ENCODE peak calls at places on chromosomes 6 and 20, in ten cellular contexts. R, G, W, D, V, K, L, E, O and P are unnamed samples.

GRCh38 chr20:47854687-47855212 is 69.5 kb upstream of the SULF2 start:
- DNase-seq in V (peak), D (no peak), R (no peak), L (no peak), G (peak), K (peak), E (no peak), W (no peak), O (peak), P (peak)

GRCh38 chr20:45138451-45139300 is 14.4 kb upstream of the WFDC12 start:
- DNase-seq in O (peak), E (no peak), K (no peak), D (no peak), L (no peak), R (peak), G (no peak), V (peak), W (peak), P (no peak)

GRCh38 chr20:51961964-51962761 is 159.8 kb upstream of the SALL4 start:
- DNase-seq in K (no peak), R (no peak), E (no peak), G (no peak), L (no peak), W (no peak), V (no peak), O (no peak), D (no peak), P (no peak)

GRCh38 chr20:20839771-20840170 is 127.3 kb upstream of the RALGAPA2 start:
- DNase-seq in K (no peak), R (no peak), V (no peak), G (no peak), O (no peak), D (no peak), W (no peak), E (no peak), L (no peak), P (no peak)

GRCh38 chr6:50030777-50031562 is 9.2 kb upstream of the DEFB110 start:
- DNase-seq in D (no peak), G (no peak), E (no peak), R (no peak), L (no peak), V (peak), K (peak), O (no peak), W (no peak), P (peak)

GRCh38 chr6:45299096-45299581 is 29.0 kb upstream of the RUNX2 start:
- DNase-seq in V (no peak), R (peak), O (no peak), G (no peak), L (no peak), D (no peak), K (no peak), E (no peak), W (no peak), P (no peak)

GRCh38 chr6:44002071-44002590 is 125.1 kb downstream of the MRPL14 start:
- DNase-seq in E (no peak), W (peak), G (no peak), L (no peak), D (no peak), K (no peak), R (peak), O (no peak), V (peak), P (peak)

GRCh38 chr20:37801921-37802320 is 101.0 kb upstream of the VSTM2L start:
- DNase-seq in D (no peak), W (no peak), K (no peak), V (no peak), G (no peak), R (no peak), O (no peak), E (no peak), L (no peak), P (no peak)

GRCh38 chr6:168210239-168211107 is 109.1 kb downstream of the DACT2 start:
- DNase-seq in L (no peak), O (no peak), G (no peak), D (no peak), V (no peak), R (no peak), K (no peak), E (no peak), W (no peak), P (no peak)

GRCh38 chr6:34138924-34139323 is 7.0 kb downstream of the GRM4 start:
- DNase-seq in E (no peak), D (no peak), L (no peak), G (no peak), K (no peak), W (no peak), R (no peak), V (no peak), O (no peak), P (no peak)

GRCh38 chr6:163398796-163399195 is 15.7 kb upstream of the QKI start:
- DNase-seq in V (no peak), W (no peak), D (no peak), K (no peak), G (no peak), R (peak), E (no peak), L (no peak), O (no peak), P (no peak)

GRCh38 chr6:8215631-8216030 is 113.3 kb upstream of the EEF1E1 start:
- DNase-seq in L (no peak), V (no peak), D (peak), G (peak), K (peak), E (no peak), W (no peak), O (no peak), R (no peak), P (peak)

GRCh38 chr6:156421933-156422332 is 355.2 kb upstream of the ARID1B start:
- DNase-seq in W (no peak), O (no peak), G (no peak), K (no peak), R (no peak), L (no peak), V (no peak), D (no peak), E (no peak), P (no peak)

GRCh38 chr6:157675859-157676640 is 147.0 kb upstream of the SNX9 start:
- DNase-seq in W (no peak), V (peak), D (no peak), R (no peak), G (no peak), E (no peak), L (no peak), K (no peak), O (no peak), P (no peak)

GRCh38 chr6:35771343-35771627 is 5.1 kb upstream of the CLPSL2 start:
- DNase-seq in V (no peak), O (no peak), K (no peak), R (no peak), G (no peak), L (no peak), D (no peak), W (no peak), E (no peak), P (no peak)

GRCh38 chr6:35139924-35140524 is 1.1 kb downstream of the TCP11 start:
- DNase-seq in K (peak), R (no peak), D (no peak), O (peak), L (no peak), E (peak), V (peak), W (peak), G (peak), P (peak)

GRCh38 chr6:40852667-40853383 is 186.2 kb downstream of the UNC5CL start:
- DNase-seq in W (no peak), V (peak), G (peak), R (no peak), O (peak), L (no peak), D (peak), E (no peak), K (peak), P (no peak)

GRCh38 chr20:29763821-29764511 is 1493.5 kb upstream of the DEFB115 start:
- DNase-seq in E (no peak), D (no peak), R (no peak), K (no peak), V (no peak), L (no peak), W (no peak), G (no peak), O (no peak), P (no peak)

GRCh38 chr20:50297498-50298348 is 107.1 kb downstream of the CEBPB start:
- DNase-seq in O (no peak), W (no peak), L (no peak), V (no peak), K (no peak), E (no peak), G (no peak), D (no peak), R (no peak), P (peak)

GRCh38 chr6:18388942-18389341 is 1.8 kb downstream of the RNF144B start:
- DNase-seq in R (no peak), E (no peak), V (no peak), G (peak), O (no peak), K (peak), L (no peak), D (peak), W (no peak), P (peak)

GRCh38 chr6:150025201-150025917 is at the start of gene RAET1L:
- DNase-seq in L (peak), V (no peak), D (peak), O (peak), W (peak), G (peak), K (peak), R (no peak), E (no peak), P (peak)

GRCh38 chr6:168035661-168036616 is 38.5 kb downstream of the KIF25 start:
- DNase-seq in E (no peak), R (peak), W (peak), L (no peak), K (peak), G (peak), V (no peak), D (no peak), O (peak), P (peak)

GRCh38 chr6:170464524-170464979 is 88.6 kb downstream of the PSMB1 start:
- DNase-seq in G (no peak), W (no peak), O (no peak), K (no peak), V (no peak), L (no peak), E (no peak), D (no peak), R (no peak), P (no peak)

GRCh38 chr6:105272783-105273182 is 93.0 kb upstream of the POPDC3 start:
- DNase-seq in W (no peak), O (no peak), G (peak), E (no peak), K (peak), V (no peak), L (no peak), D (no peak), R (no peak), P (no peak)

GRCh38 chr6:135088818-135089809 is 34.5 kb upstream of the HBS1L start:
- DNase-seq in K (peak), W (no peak), E (no peak), O (peak), R (no peak), G (peak), V (no peak), L (no peak), D (peak), P (no peak)

GRCh38 chr20:62652051-62652893 is 10.0 kb downstream of the SLCO4A1 start:
- DNase-seq in G (peak), L (peak), O (peak), V (peak), W (peak), K (peak), D (peak), E (peak), R (peak), P (peak)

GRCh38 chr6:52533491-52533890 is 43.4 kb downstream of the TRAM2 start:
- DNase-seq in R (no peak), W (no peak), V (no peak), E (no peak), G (no peak), D (no peak), K (no peak), O (no peak), L (no peak), P (no peak)
- TF ChIP-seq CTCF in R (no peak), W (no peak), V (no peak), E (no peak), G (no peak), D (no peak), K (no peak), O (no peak), L (no peak), P (no peak)

GRCh38 chr6:9540534-9541126 is 874.2 kb downstream of the TFAP2A start:
- DNase-seq in G (peak), V (peak), K (peak), L (no peak), R (no peak), W (no peak), O (peak), D (no peak), E (peak), P (peak)
- TF ChIP-seq CTCF in G (peak), V (peak), K (peak), L (no peak), R (peak), W (peak), O (peak), D (peak), E (peak), P (peak)

GRCh38 chr20:9390441-9390840 is 123.9 kb upstream of the LAMP5 start:
- DNase-seq in K (no peak), D (no peak), W (no peak), V (no peak), G (no peak), R (no peak), L (no peak), E (no peak), O (no peak), P (no peak)

GRCh38 chr20:9388826-9389187 is 125.6 kb upstream of the LAMP5 start:
- DNase-seq in W (no peak), K (no peak), E (no peak), D (no peak), L (no peak), R (no peak), G (no peak), V (no peak), O (no peak), P (no peak)

GRCh38 chr20:9389321-9389720 is 125.1 kb upstream of the LAMP5 start:
- DNase-seq in G (no peak), L (no peak), O (no peak), E (no peak), W (peak), D (no peak), V (no peak), R (no peak), K (no peak), P (no peak)

GRCh38 chr20:9397928-9398327 is 116.5 kb upstream of the LAMP5 start:
- DNase-seq in G (no peak), K (no peak), E (no peak), R (no peak), L (no peak), W (no peak), D (no peak), O (no peak), V (no peak), P (no peak)

DNA sequence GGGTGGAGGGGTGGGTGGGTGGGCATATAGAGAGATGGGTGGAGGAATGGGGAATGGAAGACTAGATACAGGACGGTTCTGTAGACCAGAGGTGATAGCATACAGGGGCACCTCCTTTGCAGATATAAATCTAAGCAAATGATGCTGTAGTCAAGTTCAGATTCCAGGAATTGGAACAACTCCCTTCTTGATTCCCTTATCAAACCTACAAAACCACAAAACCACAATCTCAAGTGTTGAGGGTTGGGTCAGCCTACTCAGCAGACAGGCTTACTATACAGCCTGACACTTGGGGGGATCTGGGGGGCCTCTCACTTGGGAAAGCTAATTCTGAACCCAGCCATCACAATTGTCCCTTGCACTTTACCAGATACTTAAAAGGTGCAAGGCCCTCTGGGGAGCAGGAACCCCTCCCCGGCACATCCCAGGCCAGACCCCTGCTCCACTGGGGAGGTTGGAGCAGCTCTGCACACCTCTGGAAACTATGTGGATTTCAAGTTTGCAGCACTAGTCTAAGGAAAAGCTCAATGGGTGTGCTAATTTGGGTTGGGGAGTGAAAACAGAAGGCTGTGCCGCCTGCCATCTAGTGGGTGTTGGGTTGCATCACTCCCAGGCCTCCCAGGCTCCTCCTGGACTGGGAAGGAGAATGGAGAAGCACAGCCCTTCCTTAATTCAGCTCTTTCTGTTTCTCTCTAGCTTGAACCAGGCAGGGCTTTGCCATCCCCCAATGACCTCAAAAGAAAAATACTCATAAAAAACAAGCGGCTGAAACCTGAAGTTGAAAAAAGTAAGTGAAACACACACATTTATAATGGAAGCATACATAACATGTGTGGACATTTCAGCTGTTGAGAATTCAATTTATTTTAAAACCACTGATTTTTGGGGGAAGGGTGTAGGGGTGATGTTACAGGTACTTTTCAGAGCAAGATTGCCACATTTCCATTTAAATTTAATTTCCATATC is 121.2 kb upstream of the LAMP5 start:
- DNase-seq in V (peak), R (peak), E (peak), L (no peak), W (peak), G (peak), K (peak), O (peak), D (no peak), P (peak)
- TF ChIP-seq CTCF in V (peak), R (peak), E (peak), L (peak), W (peak), G (peak), K (peak), O (peak), D (peak), P (peak)

GRCh38 chr6:108497883-108498282 is 62.8 kb upstream of the FOXO3 start:
- DNase-seq in K (peak), R (no peak), G (peak), E (no peak), L (no peak), O (peak), V (peak), W (peak), D (no peak), P (peak)
- TF ChIP-seq CTCF in K (peak), R (peak), G (peak), E (peak), L (peak), O (peak), V (peak), W (no peak), D (peak), P (peak)

DNA sequence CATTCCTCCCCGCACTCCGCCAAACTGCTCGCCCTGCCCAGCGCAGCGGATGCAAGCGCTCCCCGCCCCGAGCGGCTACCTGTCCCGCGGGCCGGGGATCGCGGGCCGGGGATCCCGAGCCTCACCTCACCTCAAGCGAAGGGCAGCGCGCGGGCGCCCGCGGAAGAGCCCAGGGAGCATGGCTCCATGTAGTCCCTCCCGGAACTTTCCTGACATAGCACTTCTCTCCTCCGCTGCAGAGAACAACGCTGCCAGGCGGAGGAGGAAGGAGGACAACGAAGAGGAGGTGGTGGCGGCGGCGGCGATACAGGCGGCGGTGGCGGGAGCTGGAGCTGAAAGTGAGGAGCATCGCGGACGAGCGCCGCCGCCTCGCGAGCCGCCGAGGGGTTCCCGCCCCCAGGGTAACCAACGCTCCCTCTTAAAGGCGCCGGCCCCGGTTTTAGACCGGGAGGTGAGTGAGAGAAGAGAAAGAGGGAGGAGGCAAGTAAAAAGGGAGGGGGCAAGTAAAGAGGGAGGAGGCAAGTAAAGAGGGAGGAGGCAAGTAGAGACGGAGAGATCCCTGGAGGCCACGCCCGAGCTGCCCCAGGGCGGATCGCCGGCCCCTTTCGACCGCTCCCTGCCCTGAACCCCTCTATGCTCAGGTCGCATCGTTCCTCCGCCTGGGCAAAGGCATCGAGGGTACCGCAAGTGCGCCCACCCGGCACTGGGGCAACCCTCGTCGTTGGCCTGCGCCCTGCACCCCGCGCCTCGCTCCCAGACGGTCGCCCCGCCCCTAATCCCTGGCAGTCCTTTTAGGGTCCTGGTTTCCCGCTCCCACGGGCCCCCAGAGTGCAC is at the start of gene GPR63:
- DNase-seq in L (peak), R (peak), E (peak), D (no peak), W (peak), K (peak), V (peak), O (peak), G (peak), P (peak)
- TF ChIP-seq CTCF in L (no peak), R (no peak), E (no peak), D (no peak), W (no peak), K (no peak), V (no peak), O (no peak), G (peak), P (no peak)

DNA sequence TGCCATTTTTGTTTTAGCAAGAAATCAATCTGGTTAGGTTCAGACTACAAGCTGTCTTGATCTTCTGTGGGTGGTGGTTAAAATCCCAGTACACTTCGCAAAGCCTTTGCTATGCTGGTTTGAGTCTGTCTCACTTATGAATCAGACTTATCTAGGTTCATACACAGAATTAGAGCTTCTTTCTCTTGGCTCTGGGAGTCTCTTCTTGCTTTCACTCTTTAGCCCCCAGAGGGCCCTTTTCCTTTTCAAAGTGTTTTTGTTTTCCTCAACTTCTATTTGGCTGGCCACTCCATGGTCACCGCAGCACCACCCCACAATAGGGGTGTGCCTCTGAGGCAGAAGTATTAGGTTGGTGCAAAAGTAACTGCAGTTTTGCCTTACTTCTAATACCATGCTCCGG is 21.3 kb downstream of the ECI2 start:
- DNase-seq in O (no peak), D (no peak), V (no peak), W (no peak), L (no peak), E (no peak), G (no peak), R (no peak), K (no peak), P (peak)
- TF ChIP-seq CTCF in O (no peak), D (no peak), V (no peak), W (no peak), L (no peak), E (no peak), G (no peak), R (no peak), K (no peak), P (peak)